ENCODE peak calls at places on chromosome 18, in six cellular contexts. One of them, this sample, is unnamed.

GRCh38 chr18:68262697-68263293 is 452.1 kb downstream of the TMX3 start:
- DNase-seq in stimulated activated CD4-positive, alpha-beta T cell treated with anti-CD3 and anti-CD28 coated beads, Interleukin-15, amount 100 ng/mL, for 1 hour: no peak
- DNase-seq in H7: no peak
- DNase-seq in posterior vena cava: no peak
- DNase-seq in aorta: no peak
- DNase-seq in A549: no peak
- DNase-seq in this sample: no peak

GRCh38 chr18:45658756-45659155 is 43.5 kb downstream of the SLC14A2 start:
- DNase-seq in stimulated activated CD4-positive, alpha-beta T cell treated with anti-CD3 and anti-CD28 coated beads, Interleukin-15, amount 100 ng/mL, for 1 hour: no peak
- DNase-seq in H7: no peak
- DNase-seq in posterior vena cava: no peak
- DNase-seq in aorta: no peak
- DNase-seq in A549: no peak
- DNase-seq in this sample: no peak

GRCh38 chr18:48004577-48004976 is 74.1 kb upstream of the SMAD2 start:
- DNase-seq in stimulated activated CD4-positive, alpha-beta T cell treated with anti-CD3 and anti-CD28 coated beads, Interleukin-15, amount 100 ng/mL, for 1 hour: no peak
- DNase-seq in H7: no peak
- DNase-seq in posterior vena cava: no peak
- DNase-seq in aorta: no peak
- DNase-seq in A549: no peak
- DNase-seq in this sample: no peak

GRCh38 chr18:22550366-22550765 is 132.7 kb upstream of the CTAGE1 start:
- DNase-seq in stimulated activated CD4-positive, alpha-beta T cell treated with anti-CD3 and anti-CD28 coated beads, Interleukin-15, amount 100 ng/mL, for 1 hour: no peak
- DNase-seq in H7: no peak
- DNase-seq in posterior vena cava: no peak
- DNase-seq in aorta: no peak
- DNase-seq in A549: no peak
- DNase-seq in this sample: no peak

GRCh38 chr18:13237641-13238040 is 19.1 kb downstream of the LDLRAD4 start:
- DNase-seq in stimulated activated CD4-positive, alpha-beta T cell treated with anti-CD3 and anti-CD28 coated beads, Interleukin-15, amount 100 ng/mL, for 1 hour: no peak
- DNase-seq in H7: no peak
- DNase-seq in posterior vena cava: no peak
- DNase-seq in aorta: no peak
- DNase-seq in A549: no peak
- DNase-seq in this sample: no peak

GRCh38 chr18:70671889-70672551 is 383.2 kb downstream of the SOCS6 start:
- DNase-seq in stimulated activated CD4-positive, alpha-beta T cell treated with anti-CD3 and anti-CD28 coated beads, Interleukin-15, amount 100 ng/mL, for 1 hour: no peak
- DNase-seq in H7: no peak
- DNase-seq in posterior vena cava: no peak
- DNase-seq in aorta: no peak
- DNase-seq in A549: no peak
- DNase-seq in this sample: no peak

GRCh38 chr18:9237982-9238381 is 96.6 kb upstream of the TWSG1 start:
- DNase-seq in stimulated activated CD4-positive, alpha-beta T cell treated with anti-CD3 and anti-CD28 coated beads, Interleukin-15, amount 100 ng/mL, for 1 hour: no peak
- DNase-seq in H7: no peak
- DNase-seq in posterior vena cava: no peak
- DNase-seq in aorta: no peak
- DNase-seq in A549: no peak
- DNase-seq in this sample: no peak

GRCh38 chr18:54717673-54718435 is 110.4 kb upstream of the RAB27B start:
- DNase-seq in stimulated activated CD4-positive, alpha-beta T cell treated with anti-CD3 and anti-CD28 coated beads, Interleukin-15, amount 100 ng/mL, for 1 hour: no peak
- DNase-seq in H7: peak
- DNase-seq in posterior vena cava: no peak
- DNase-seq in aorta: no peak
- DNase-seq in A549: no peak
- DNase-seq in this sample: no peak

GRCh38 chr18:2846638-2847340 is at the start of gene EMILIN2:
- DNase-seq in stimulated activated CD4-positive, alpha-beta T cell treated with anti-CD3 and anti-CD28 coated beads, Interleukin-15, amount 100 ng/mL, for 1 hour: no peak
- DNase-seq in H7: peak
- DNase-seq in posterior vena cava: peak
- DNase-seq in aorta: peak
- DNase-seq in A549: no peak
- DNase-seq in this sample: peak